ENCODE peak calls at places on chromosomes 13 and 19, in six cellular contexts. O is HEK293T; Z is uterus; A is activated naive CD4-positive, alpha-beta T cell treated with Interleukin-2 at 50 U/mL for 16 hours; E is iPS-NIHi11; B is GDM1. I is an unnamed sample.

GRCh38 chr13:102697264-102697663 is 2.4 kb upstream of the METTL21C start:
- DNase-seq in O (no peak), Z (no peak), A (no peak), E (no peak), B (no peak), I (no peak)

GRCh38 chr13:94849254-94849653 is 136.9 kb upstream of the SOX21 start:
- DNase-seq in O (no peak), Z (no peak), A (no peak), E (no peak), B (no peak), I (no peak)

GRCh38 chr19:18435848-18436631 is 1.9 kb downstream of the ISYNA1 start:
- DNase-seq in O (no peak), Z (peak; percentile 39), A (no peak), E (no peak), B (no peak), I (no peak)

GRCh38 chr13:106917673-106918652 is 350.0 kb upstream of the ARGLU1 start:
- DNase-seq in O (peak; percentile 52), Z (peak; percentile 47), A (peak; percentile 71), E (peak; percentile 84), B (peak; percentile 56), I (peak; percentile 89)

GRCh38 chr13:106182404-106182803 is 353.1 kb downstream of the EFNB2 start:
- DNase-seq in O (no peak), Z (no peak), A (no peak), E (no peak), B (peak; percentile 16), I (no peak)

GRCh38 chr13:29849731-29850212 is 645 bp downstream of the UBL3 start:
- DNase-seq in O (peak; percentile 35), Z (peak; percentile 63), A (peak; percentile 42), E (peak; percentile 54), B (no peak), I (peak; percentile 54)

GRCh38 chr13:75749407-75749806 is 113.3 kb downstream of the LMO7 start:
- DNase-seq in O (peak; percentile 60), Z (no peak), A (no peak), E (peak; percentile 10), B (no peak), I (peak; percentile 65)

GRCh38 chr19:45782820-45783785 is 813 bp upstream of the DMPK start:
- DNase-seq in O (no peak), Z (peak; percentile 86), A (no peak), E (peak; percentile 46), B (no peak), I (no peak)

GRCh38 chr19:55066107-55066709 is 3.3 kb upstream of the RDH13 start:
- DNase-seq in O (no peak), Z (no peak), A (no peak), E (no peak), B (no peak), I (no peak)

GRCh38 chr13:92769064-92769463 is 457.5 kb upstream of the GPC6 start:
- DNase-seq in O (no peak), Z (no peak), A (no peak), E (no peak), B (no peak), I (no peak)

GRCh38 chr13:34343413-34343812 is 525.5 kb downstream of the RFC3 start:
- DNase-seq in O (no peak), Z (no peak), A (no peak), E (no peak), B (no peak), I (no peak)

GRCh38 chr19:29535984-29536508 is 10.3 kb downstream of the VSTM2B start:
- DNase-seq in O (no peak), Z (no peak), A (no peak), E (peak; percentile 8), B (no peak), I (no peak)

GRCh38 chr13:67156718-67157049 is 73.5 kb downstream of the PCDH9 start:
- DNase-seq in O (no peak), Z (no peak), A (no peak), E (no peak), B (no peak), I (no peak)

GRCh38 chr19:55598034-55598433 is 1.3 kb downstream of the FIZ1 start:
- DNase-seq in O (no peak), Z (no peak), A (no peak), E (peak; percentile 19), B (no peak), I (no peak)

GRCh38 chr13:111913790-111914189 is 153.2 kb upstream of the SOX1 start:
- DNase-seq in O (no peak), Z (no peak), A (no peak), E (no peak), B (no peak), I (no peak)

GRCh38 chr13:99866781-99867180 is 104.8 kb downstream of the ZIC5 start:
- DNase-seq in O (no peak), Z (no peak), A (no peak), E (no peak), B (no peak), I (no peak)

GRCh38 chr19:9565900-9566705 is 18.2 kb downstream of the ZNF121 start:
- DNase-seq in O (no peak), Z (no peak), A (no peak), E (no peak), B (no peak), I (no peak)

GRCh38 chr19:5436101-5436947 is 18.9 kb upstream of the ZNRF4 start:
- DNase-seq in O (peak; percentile 99), Z (no peak), A (no peak), E (peak; percentile 100), B (no peak), I (peak; percentile 100)

I was measured in D341Med.